ENCODE peak calls at places on chromosomes 12 and 14, in eight cellular contexts. One of them, this sample, is unnamed.

GRCh38 chr14:68247867-68248266 is 428.3 kb downstream of the RAD51B start:
- DNase-seq in suprapubic skin: peak
- DNase-seq in IMR-90: peak
- DNase-seq in astrocyte: no peak
- DNase-seq in ovary: no peak
- DNase-seq in GM12864: no peak
- DNase-seq in thyroid gland: no peak
- DNase-seq in heart right ventricle: no peak
- DNase-seq in this sample: peak

GRCh38 chr14:51638071-51638944 is 13.4 kb upstream of the FRMD6 start:
- DNase-seq in ovary: no peak
- DNase-seq in thyroid gland: peak
- DNase-seq in astrocyte: peak
- DNase-seq in heart right ventricle: no peak
- DNase-seq in suprapubic skin: peak
- DNase-seq in IMR-90: no peak
- DNase-seq in GM12864: no peak
- DNase-seq in this sample: peak

GRCh38 chr14:49479432-49479831 is 106.7 kb downstream of the RPS29 start:
- DNase-seq in ovary: no peak
- DNase-seq in IMR-90: no peak
- DNase-seq in GM12864: no peak
- DNase-seq in astrocyte: no peak
- DNase-seq in suprapubic skin: no peak
- DNase-seq in heart right ventricle: no peak
- DNase-seq in thyroid gland: no peak
- DNase-seq in this sample: peak

GRCh38 chr12:509494-509893 is 49.8 kb downstream of the B4GALNT3 start:
- DNase-seq in thyroid gland: peak
- DNase-seq in heart right ventricle: no peak
- DNase-seq in IMR-90: peak
- DNase-seq in astrocyte: peak
- DNase-seq in suprapubic skin: no peak
- DNase-seq in GM12864: no peak
- DNase-seq in ovary: no peak
- DNase-seq in this sample: no peak

GRCh38 chr12:118358607-118359540 is 13.8 kb downstream of the TAOK3 start:
- DNase-seq in suprapubic skin: no peak
- DNase-seq in ovary: no peak
- DNase-seq in thyroid gland: no peak
- DNase-seq in IMR-90: no peak
- DNase-seq in heart right ventricle: no peak
- DNase-seq in astrocyte: no peak
- DNase-seq in GM12864: no peak
- DNase-seq in this sample: no peak

GRCh38 chr14:92373336-92373735 is 50.4 kb downstream of the SLC24A4 start:
- DNase-seq in thyroid gland: no peak
- DNase-seq in heart right ventricle: no peak
- DNase-seq in IMR-90: no peak
- DNase-seq in suprapubic skin: no peak
- DNase-seq in ovary: no peak
- DNase-seq in GM12864: no peak
- DNase-seq in astrocyte: peak
- DNase-seq in this sample: no peak

GRCh38 chr12:57452181-57452936 is 2.7 kb upstream of the INHBE start:
- DNase-seq in heart right ventricle: peak
- DNase-seq in ovary: no peak
- DNase-seq in thyroid gland: no peak
- DNase-seq in suprapubic skin: no peak
- DNase-seq in IMR-90: peak
- DNase-seq in GM12864: no peak
- DNase-seq in astrocyte: peak
- DNase-seq in this sample: peak

GRCh38 chr12:57864811-57865751 is 18.6 kb upstream of the CTDSP2 start:
- DNase-seq in astrocyte: peak
- DNase-seq in IMR-90: peak
- DNase-seq in ovary: peak
- DNase-seq in heart right ventricle: peak
- DNase-seq in suprapubic skin: peak
- DNase-seq in GM12864: no peak
- DNase-seq in thyroid gland: peak
- DNase-seq in this sample: peak

GRCh38 chr14:104294983-104295680 is 156.7 kb downstream of the KIF26A start:
- DNase-seq in ovary: peak
- DNase-seq in thyroid gland: no peak
- DNase-seq in IMR-90: no peak
- DNase-seq in GM12864: no peak
- DNase-seq in heart right ventricle: no peak
- DNase-seq in suprapubic skin: peak
- DNase-seq in astrocyte: no peak
- DNase-seq in this sample: no peak

GRCh38 chr12:6469609-6470374 is 685 bp downstream of the VAMP1 start:
- DNase-seq in IMR-90: no peak
- DNase-seq in astrocyte: no peak
- DNase-seq in suprapubic skin: no peak
- DNase-seq in GM12864: no peak
- DNase-seq in heart right ventricle: no peak
- DNase-seq in ovary: no peak
- DNase-seq in thyroid gland: no peak
- DNase-seq in this sample: no peak

GRCh38 chr14:64293976-64294671 is at the start of gene ESR2:
- DNase-seq in heart right ventricle: no peak
- DNase-seq in ovary: peak
- DNase-seq in astrocyte: peak
- DNase-seq in GM12864: peak
- DNase-seq in thyroid gland: peak
- DNase-seq in suprapubic skin: no peak
- DNase-seq in IMR-90: peak
- DNase-seq in this sample: peak

GRCh38 chr12:69047990-69048389 is 115.0 kb upstream of the CPM start:
- DNase-seq in astrocyte: no peak
- DNase-seq in GM12864: no peak
- DNase-seq in IMR-90: no peak
- DNase-seq in heart right ventricle: no peak
- DNase-seq in suprapubic skin: no peak
- DNase-seq in ovary: no peak
- DNase-seq in thyroid gland: no peak
- DNase-seq in this sample: no peak

GRCh38 chr14:65791551-65791981 is 379.0 kb downstream of the FUT8 start:
- DNase-seq in ovary: no peak
- DNase-seq in heart right ventricle: no peak
- DNase-seq in suprapubic skin: no peak
- DNase-seq in thyroid gland: no peak
- DNase-seq in GM12864: no peak
- DNase-seq in astrocyte: peak
- DNase-seq in IMR-90: peak
- DNase-seq in this sample: peak

GRCh38 chr14:22871200-22871961 is at the start of gene LRP10:
- DNase-seq in GM12864: peak
- DNase-seq in astrocyte: peak
- DNase-seq in suprapubic skin: peak
- DNase-seq in thyroid gland: peak
- DNase-seq in heart right ventricle: peak
- DNase-seq in ovary: peak
- DNase-seq in IMR-90: peak
- DNase-seq in this sample: peak

GRCh38 chr12:2285462-2285861 is 232.7 kb downstream of the CACNA1C start:
- DNase-seq in astrocyte: no peak
- DNase-seq in IMR-90: no peak
- DNase-seq in suprapubic skin: no peak
- DNase-seq in ovary: no peak
- DNase-seq in heart right ventricle: no peak
- DNase-seq in thyroid gland: no peak
- DNase-seq in GM12864: no peak
- DNase-seq in this sample: no peak
- H3K4me3 ChIP-seq in astrocyte: no peak
- H3K4me3 ChIP-seq in IMR-90: no peak
- H3K4me3 ChIP-seq in suprapubic skin: no peak
- H3K4me3 ChIP-seq in ovary: no peak
- H3K4me3 ChIP-seq in heart right ventricle: no peak
- H3K4me3 ChIP-seq in thyroid gland: no peak
- H3K4me3 ChIP-seq in GM12864: no peak
- H3K4me3 ChIP-seq in this sample: no peak

GRCh38 chr14:96205994-96206392 is 1.4 kb downstream of the BDKRB2 start:
- DNase-seq in GM12864: no peak
- DNase-seq in heart right ventricle: no peak
- DNase-seq in thyroid gland: no peak
- DNase-seq in ovary: no peak
- DNase-seq in IMR-90: no peak
- DNase-seq in astrocyte: no peak
- DNase-seq in suprapubic skin: no peak
- DNase-seq in this sample: peak

GRCh38 chr14:96207686-96208085 is 3.0 kb downstream of the BDKRB2 start:
- DNase-seq in suprapubic skin: no peak
- DNase-seq in GM12864: no peak
- DNase-seq in astrocyte: no peak
- DNase-seq in heart right ventricle: no peak
- DNase-seq in ovary: no peak
- DNase-seq in thyroid gland: no peak
- DNase-seq in IMR-90: no peak
- DNase-seq in this sample: no peak

GRCh38 chr14:96205059-96205993 is 687 bp downstream of the BDKRB2 start:
- DNase-seq in GM12864: no peak
- DNase-seq in IMR-90: no peak
- DNase-seq in ovary: no peak
- DNase-seq in suprapubic skin: no peak
- DNase-seq in astrocyte: no peak
- DNase-seq in thyroid gland: peak
- DNase-seq in heart right ventricle: no peak
- DNase-seq in this sample: no peak

GRCh38 chr14:96204151-96205058 is at the start of gene BDKRB2:
- DNase-seq in ovary: peak
- DNase-seq in thyroid gland: peak
- DNase-seq in IMR-90: peak
- DNase-seq in astrocyte: peak
- DNase-seq in heart right ventricle: peak
- DNase-seq in GM12864: no peak
- DNase-seq in suprapubic skin: peak
- DNase-seq in this sample: peak

DNA sequence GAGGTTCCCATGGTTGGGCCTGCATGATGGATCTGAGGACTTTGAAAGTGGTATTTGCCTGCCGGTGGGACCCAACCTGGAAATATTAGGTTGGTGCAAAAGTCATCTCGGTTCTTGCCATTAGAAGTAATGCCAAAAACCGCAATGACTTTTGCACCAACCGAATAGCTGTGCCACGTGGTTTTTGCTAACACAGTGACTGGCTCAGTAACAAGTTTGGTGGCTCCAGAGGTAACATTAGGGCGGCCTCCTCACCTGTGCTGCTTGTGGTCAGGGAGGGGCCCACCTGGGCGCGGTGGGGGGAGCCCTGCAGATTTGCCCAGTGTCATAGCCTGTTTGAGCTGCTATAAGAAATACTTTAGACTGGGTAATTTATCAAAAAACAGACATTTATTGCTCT is 1.8 kb downstream of the BDKRB2 start:
- DNase-seq in suprapubic skin: no peak
- DNase-seq in thyroid gland: no peak
- DNase-seq in GM12864: no peak
- DNase-seq in heart right ventricle: no peak
- DNase-seq in astrocyte: no peak
- DNase-seq in ovary: no peak
- DNase-seq in IMR-90: no peak
- DNase-seq in this sample: peak
- H3K4me3 ChIP-seq in suprapubic skin: peak
- H3K4me3 ChIP-seq in thyroid gland: no peak
- H3K4me3 ChIP-seq in GM12864: no peak
- H3K4me3 ChIP-seq in heart right ventricle: peak
- H3K4me3 ChIP-seq in astrocyte: no peak
- H3K4me3 ChIP-seq in ovary: no peak
- H3K4me3 ChIP-seq in IMR-90: peak
- H3K4me3 ChIP-seq in this sample: peak

DNA sequence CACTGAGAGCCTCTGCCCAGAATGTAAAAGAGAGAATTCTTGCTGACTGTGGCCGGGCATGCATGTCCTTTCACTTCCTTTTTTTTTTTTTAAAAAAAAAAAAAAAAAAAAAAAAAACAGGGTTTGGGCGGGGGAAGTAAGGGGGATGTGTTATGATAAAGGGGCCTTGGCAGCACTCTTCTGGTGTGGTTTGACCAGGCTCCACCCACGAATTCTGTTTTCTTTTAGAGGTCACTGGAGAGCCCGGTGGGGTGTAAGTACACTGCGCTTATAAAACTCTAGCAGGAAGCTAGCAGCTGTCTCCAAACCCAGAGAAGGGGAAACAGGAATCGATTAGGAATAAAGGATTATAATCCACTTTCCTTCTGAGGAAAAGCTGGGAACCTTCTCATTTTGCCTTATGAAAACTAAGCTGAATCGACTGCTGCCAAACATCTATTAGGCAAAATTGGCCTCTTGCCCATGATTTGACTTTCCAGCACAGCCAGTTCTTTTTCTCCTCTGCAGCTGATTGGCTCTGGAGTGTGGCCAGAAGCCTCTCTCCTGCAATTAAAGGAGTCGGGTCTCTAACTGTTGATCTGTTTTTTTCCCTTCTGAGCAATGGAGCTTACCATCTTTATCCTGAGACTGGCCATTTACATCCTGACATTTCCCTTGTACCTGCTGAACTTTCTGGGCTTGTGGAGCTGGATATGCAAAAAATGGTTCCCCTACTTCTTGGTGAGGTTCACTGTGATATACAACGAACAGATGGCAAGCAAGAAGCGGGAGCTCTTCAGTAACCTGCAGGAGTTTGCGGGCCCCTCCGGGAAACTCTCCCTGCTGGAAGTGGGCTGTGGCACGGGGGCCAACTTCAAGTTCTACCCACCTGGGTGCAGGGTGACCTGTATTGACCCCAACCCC is 27.7 kb upstream of the HIGD1C start:
- DNase-seq in GM12864: peak
- DNase-seq in IMR-90: peak
- DNase-seq in heart right ventricle: peak
- DNase-seq in thyroid gland: peak
- DNase-seq in suprapubic skin: peak
- DNase-seq in ovary: peak
- DNase-seq in astrocyte: peak
- DNase-seq in this sample: peak
- H3K4me3 ChIP-seq in GM12864: peak
- H3K4me3 ChIP-seq in IMR-90: peak
- H3K4me3 ChIP-seq in heart right ventricle: peak
- H3K4me3 ChIP-seq in thyroid gland: peak
- H3K4me3 ChIP-seq in suprapubic skin: peak
- H3K4me3 ChIP-seq in ovary: peak
- H3K4me3 ChIP-seq in astrocyte: peak
- H3K4me3 ChIP-seq in this sample: peak

DNA sequence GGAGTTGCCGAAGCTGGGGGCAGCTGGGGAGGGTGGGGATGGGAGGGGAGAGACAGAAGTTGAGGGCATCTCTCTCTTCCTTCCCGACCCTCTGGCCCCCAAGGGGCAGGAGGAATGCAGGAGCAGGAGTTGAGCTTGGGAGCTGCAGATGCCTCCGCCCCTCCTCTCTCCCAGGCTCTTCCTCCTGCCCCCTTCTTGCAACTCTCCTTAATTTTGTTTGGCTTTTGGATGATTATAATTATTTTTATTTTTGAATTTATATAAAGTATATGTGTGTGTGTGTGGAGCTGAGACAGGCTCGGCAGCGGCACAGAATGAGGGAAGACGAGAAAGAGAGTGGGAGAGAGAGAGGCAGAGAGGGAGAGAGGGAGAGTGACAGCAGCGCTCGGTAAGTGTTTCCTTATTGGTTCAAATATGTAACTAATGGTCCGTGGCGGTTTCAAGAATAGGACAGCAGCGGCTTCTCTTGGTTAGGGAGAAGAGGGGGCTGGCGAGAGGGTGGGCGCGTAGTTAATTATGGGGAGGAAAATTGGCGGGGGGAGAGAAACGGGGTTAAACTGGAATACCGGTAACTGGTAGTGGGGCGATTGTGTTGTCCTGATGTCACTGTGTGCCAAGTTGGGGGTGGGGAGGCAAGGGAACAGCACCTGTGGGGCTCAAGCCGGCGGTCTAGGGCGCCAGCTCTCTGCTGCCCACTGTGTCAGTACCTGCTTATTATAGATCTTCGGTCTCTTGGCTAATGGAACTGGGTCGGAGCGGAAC is 8.4 kb downstream of the HOXC8 start:
- DNase-seq in ovary: no peak
- DNase-seq in IMR-90: no peak
- DNase-seq in GM12864: no peak
- DNase-seq in thyroid gland: no peak
- DNase-seq in suprapubic skin: no peak
- DNase-seq in heart right ventricle: no peak
- DNase-seq in astrocyte: no peak
- DNase-seq in this sample: no peak
- H3K4me3 ChIP-seq in ovary: peak
- H3K4me3 ChIP-seq in IMR-90: peak
- H3K4me3 ChIP-seq in GM12864: peak
- H3K4me3 ChIP-seq in thyroid gland: no peak
- H3K4me3 ChIP-seq in suprapubic skin: peak
- H3K4me3 ChIP-seq in heart right ventricle: peak
- H3K4me3 ChIP-seq in astrocyte: no peak
- H3K4me3 ChIP-seq in this sample: peak